ENCODE peak calls at places on chromosomes 12 and 14, in six cellular contexts. H is psoas muscle; G is activated CD4-positive, CD25-positive, alpha-beta regulatory T cell treated with anti-CD3 and anti-CD28 coated beads, Interleukin-2, amount 50 U/mL, for 16 hours; B is cardiac fibroblast; Q is hippocampal formation; C is NCI-H1048. U is an unnamed sample.
A peak's percentile ranks its signal among the peaks of the same experiment; 100 is the strongest.

GRCh38 chr12:72547593-72547992 is 275.4 kb downstream of the TRHDE start:
- DNase-seq in H (no peak), G (no peak), B (no peak), Q (no peak), C (no peak), U (no peak)

GRCh38 chr12:57341275-57341990 is 89.4 kb downstream of the R3HDM2 start:
- DNase-seq in H (no peak), G (no peak), B (no peak), Q (no peak), C (no peak), U (no peak)

GRCh38 chr14:59969319-59969718 is 49.4 kb downstream of the LRRC9 start:
- DNase-seq in H (no peak), G (no peak), B (no peak), Q (no peak), C (no peak), U (no peak)

GRCh38 chr14:72634910-72635647 is 258.8 kb downstream of the DPF3 start:
- DNase-seq in H (no peak), G (no peak), B (no peak), Q (no peak), C (no peak), U (no peak)

GRCh38 chr12:114680498-114681148 is 3.4 kb downstream of the TBX3 start:
- DNase-seq in H (no peak), G (no peak), B (no peak), Q (no peak), C (no peak), U (no peak)

GRCh38 chr14:96624661-96625435 is 122.7 kb downstream of the PAPOLA start:
- DNase-seq in H (no peak), G (no peak), B (no peak), Q (no peak), C (no peak), U (peak; percentile 64)

GRCh38 chr14:93337143-93337753 is 4.4 kb upstream of the BTBD7 start:
- DNase-seq in H (no peak), G (no peak), B (no peak), Q (no peak), C (no peak), U (no peak)

GRCh38 chr14:59224341-59224740 is 35.9 kb downstream of the DAAM1 start:
- DNase-seq in H (no peak), G (no peak), B (no peak), Q (no peak), C (no peak), U (no peak)

GRCh38 chr12:77648716-77649115 is 182.0 kb upstream of the NAV3 start:
- DNase-seq in H (no peak), G (no peak), B (no peak), Q (no peak), C (no peak), U (no peak)

GRCh38 chr12:63362801-63363200 is 211.8 kb upstream of the AVPR1A start:
- DNase-seq in H (no peak), G (no peak), B (no peak), Q (no peak), C (no peak), U (no peak)

GRCh38 chr12:117365072-117365616 is 3.7 kb upstream of the NOS1 start:
- DNase-seq in H (no peak), G (no peak), B (no peak), Q (no peak), C (no peak), U (peak; percentile 51)

GRCh38 chr12:121202407-121203355 is 7.2 kb upstream of the P2RX4 start:
- DNase-seq in H (no peak), G (no peak), B (no peak), Q (no peak), C (peak; percentile 63), U (no peak)

GRCh38 chr12:110739488-110739887 is 3.2 kb downstream of the PPP1CC start:
- DNase-seq in H (no peak), G (no peak), B (no peak), Q (no peak), C (no peak), U (no peak)

GRCh38 chr12:112170971-112171596 is 45.7 kb downstream of the TRAFD1 start:
- DNase-seq in H (no peak), G (no peak), B (no peak), Q (no peak), C (no peak), U (peak; percentile 63)

GRCh38 chr12:5022465-5023061 is 21.1 kb upstream of the KCNA5 start:
- DNase-seq in H (peak; percentile 66), G (no peak), B (peak; percentile 56), Q (no peak), C (peak; percentile 43), U (peak; percentile 82)

GRCh38 chr12:90978117-90978770 is 23.3 kb upstream of the CCER1 start:
- DNase-seq in H (no peak), G (no peak), B (peak; percentile 87), Q (peak; percentile 30), C (no peak), U (no peak)

GRCh38 chr12:15220961-15221885 is at the start of gene RERG:
- DNase-seq in H (peak; percentile 90), G (peak; percentile 32), B (peak; percentile 84), Q (peak; percentile 72), C (peak; percentile 57), U (peak; percentile 94)

GRCh38 chr14:72559227-72559626 is 334.7 kb downstream of the DPF3 start:
- DNase-seq in H (no peak), G (no peak), B (peak; percentile 24), Q (no peak), C (no peak), U (no peak)

GRCh38 chr12:13764748-13765147 is 216.7 kb downstream of the GRIN2B start:
- DNase-seq in H (no peak), G (no peak), B (no peak), Q (no peak), C (no peak), U (no peak)